ENCODE peak calls at places on chromosome 3, in six cellular contexts. E, Y, G, T, L and H are unnamed samples. For H3K27me3, the result is how much of the 10 kb centered on the place peaks cover.

GRCh38 chr3:30302027-30302426 is 304.4 kb upstream of the TGFBR2 start:
- DNase-seq in E (no peak), Y (no peak), G (no peak), T (no peak), L (no peak), H (peak)

GRCh38 chr3:154657265-154657664 is 227.3 kb upstream of the GPR149 start:
- DNase-seq in E (no peak), Y (no peak), G (no peak), T (no peak), L (no peak), H (no peak)

GRCh38 chr3:124832782-124833709 is 54.1 kb downstream of the ITGB5 start:
- DNase-seq in E (no peak), Y (no peak), G (no peak), T (no peak), L (no peak), H (peak)

GRCh38 chr3:63896332-63897034 is 15.7 kb downstream of the SCAANT1 start:
- DNase-seq in E (no peak), Y (no peak), G (no peak), T (no peak), L (no peak), H (no peak)

GRCh38 chr3:140850210-140850955 is 91.3 kb upstream of the SLC25A36 start:
- DNase-seq in E (no peak), Y (no peak), G (no peak), T (no peak), L (no peak), H (no peak)

GRCh38 chr3:15055019-15055557 is 10.0 kb downstream of the MRPS25 start:
- DNase-seq in E (no peak), Y (no peak), G (no peak), T (no peak), L (no peak), H (no peak)

GRCh38 chr3:184472723-184473419 is 88.7 kb upstream of the EPHB3 start:
- DNase-seq in E (peak), Y (peak), G (no peak), T (peak), L (no peak), H (no peak)

GRCh38 chr3:13011369-13012227 is 61.6 kb downstream of the IQSEC1 start:
- DNase-seq in E (no peak), Y (no peak), G (peak), T (peak), L (no peak), H (no peak)

GRCh38 chr3:44065741-44066140 is 175.9 kb upstream of the TOPAZ1 start:
- DNase-seq in E (no peak), Y (no peak), G (no peak), T (no peak), L (no peak), H (no peak)

GRCh38 chr3:196686436-196686835 is 25.6 kb downstream of the CEP19 start:
- DNase-seq in E (no peak), Y (no peak), G (no peak), T (no peak), L (no peak), H (no peak)

GRCh38 chr3:84108442-84108971 is 850.3 kb upstream of the CADM2 start:
- DNase-seq in E (no peak), Y (no peak), G (no peak), T (no peak), L (no peak), H (peak)

GRCh38 chr3:69907554-69907953 is 92.0 kb upstream of the SAMMSON start:
- DNase-seq in E (no peak), Y (no peak), G (no peak), T (no peak), L (no peak), H (no peak)

GRCh38 chr3:97687734-97688133 is 76.8 kb upstream of the ARL6 start:
- DNase-seq in E (no peak), Y (no peak), G (no peak), T (no peak), L (no peak), H (no peak)

GRCh38 chr3:45635475-45636256 is 41.1 kb downstream of the LIMD1 start:
- DNase-seq in E (no peak), Y (no peak), G (no peak), T (no peak), L (no peak), H (peak)

GRCh38 chr3:151772825-151773480 is 39.2 kb downstream of the AADACL2 start:
- DNase-seq in E (no peak), Y (no peak), G (no peak), T (no peak), L (no peak), H (no peak)

GRCh38 chr3:61725851-61726333 is 164.5 kb downstream of the PTPRG start:
- DNase-seq in E (no peak), Y (no peak), G (no peak), T (no peak), L (no peak), H (peak)

GRCh38 chr3:138464490-138464860 is 30.1 kb downstream of the ESYT3 start:
- DNase-seq in E (no peak), Y (no peak), G (no peak), T (no peak), L (no peak), H (no peak)

GRCh38 chr3:13009132-13009945 is 63.9 kb downstream of the IQSEC1 start:
- DNase-seq in E (no peak), Y (peak), G (no peak), T (peak), L (peak), H (no peak)

GRCh38 chr3:13215940-13216546 is 142.8 kb upstream of the IQSEC1 start:
- DNase-seq in E (no peak), Y (no peak), G (no peak), T (no peak), L (no peak), H (no peak)

GRCh38 chr3:100002599-100003350 is 111.5 kb downstream of the FILIP1L start:
- DNase-seq in E (peak), Y (no peak), G (no peak), T (peak), L (no peak), H (peak)

GRCh38 chr3:134020135-134020680 is 9.5 kb downstream of the SLCO2A1 start:
- DNase-seq in E (no peak), Y (no peak), G (no peak), T (no peak), L (no peak), H (no peak)

GRCh38 chr3:168545591-168545990 is 449.9 kb upstream of the GOLIM4 start:
- DNase-seq in E (no peak), Y (no peak), G (no peak), T (no peak), L (no peak), H (no peak)

GRCh38 chr3:151923901-151924300 is 50.5 kb downstream of the SUCNR1 start:
- DNase-seq in E (no peak), Y (no peak), G (no peak), T (no peak), L (no peak), H (no peak)

GRCh38 chr3:195807681-195808121 is 4.0 kb downstream of the MUC4 start:
- DNase-seq in E (no peak), Y (no peak), G (peak), T (peak), L (no peak), H (no peak)

GRCh38 chr3:69231929-69232437 is 109.6 kb upstream of the LMOD3 start:
- DNase-seq in E (no peak), Y (no peak), G (no peak), T (no peak), L (no peak), H (no peak)

GRCh38 chr3:67490658-67491057 is 163.8 kb downstream of the SUCLG2 start:
- DNase-seq in E (no peak), Y (no peak), G (no peak), T (no peak), L (no peak), H (no peak)

GRCh38 chr3:176633511-176633910 is 563.8 kb downstream of the TBL1XR1 start:
- DNase-seq in E (no peak), Y (no peak), G (no peak), T (no peak), L (no peak), H (no peak)

GRCh38 chr3:172596394-172596706 is 73.1 kb upstream of the TNFSF10 start:
- DNase-seq in E (no peak), Y (no peak), G (no peak), T (no peak), L (no peak), H (no peak)
- TF ChIP-seq CTCF in E (no peak), Y (no peak), G (no peak), T (no peak), L (no peak), H (no peak)

GRCh38 chr3:39811561-39811960 is 2.2 kb downstream of the MYRIP start:
- DNase-seq in E (no peak), Y (no peak), G (no peak), T (no peak), L (no peak), H (no peak)

GRCh38 chr3:39810647-39811161 is 1.3 kb downstream of the MYRIP start:
- DNase-seq in E (no peak), Y (no peak), G (no peak), T (no peak), L (no peak), H (no peak)

GRCh38 chr3:39808467-39809180 is 785 bp upstream of the MYRIP start:
- DNase-seq in E (no peak), Y (no peak), G (peak), T (no peak), L (no peak), H (no peak)

GRCh38 chr3:39809181-39809994 is at the start of gene MYRIP:
- DNase-seq in E (peak), Y (no peak), G (peak), T (peak), L (peak), H (no peak)

DNA sequence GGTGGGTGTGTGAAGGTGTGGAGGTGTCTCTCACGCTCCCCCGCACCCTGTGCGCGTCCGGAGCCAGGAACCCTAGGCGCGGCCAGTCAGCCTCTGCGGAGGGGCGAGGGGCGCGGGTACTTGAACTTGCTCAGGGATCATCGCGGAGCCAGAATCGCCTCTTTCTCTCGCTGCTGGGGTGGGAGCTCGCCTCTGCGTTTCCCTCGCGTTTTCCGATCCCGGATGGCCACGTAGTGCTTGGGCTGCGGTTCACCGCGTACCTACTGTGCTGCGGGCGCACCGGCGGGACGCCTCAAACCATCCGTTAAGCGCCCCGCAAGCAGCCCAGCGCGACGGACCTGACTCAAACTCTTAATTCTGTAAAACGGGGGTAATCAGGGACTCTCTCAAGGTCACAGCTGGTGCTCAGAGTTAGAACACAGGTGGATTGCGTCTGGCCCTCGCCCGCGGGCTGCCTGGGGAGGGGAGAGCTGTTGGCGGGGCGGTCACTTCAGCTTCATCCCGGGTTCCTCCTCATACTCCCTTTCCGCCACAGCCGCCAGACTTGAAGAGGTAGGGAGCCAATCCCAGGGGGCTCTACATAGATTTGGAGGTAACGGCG is 686 bp downstream of the MYRIP start:
- DNase-seq in E (no peak), Y (no peak), G (no peak), T (no peak), L (no peak), H (no peak)
- H3K27me3 ChIP-seq in E (under half), Y (under half), G (under half), T (under half), L (under half), H (under half)

DNA sequence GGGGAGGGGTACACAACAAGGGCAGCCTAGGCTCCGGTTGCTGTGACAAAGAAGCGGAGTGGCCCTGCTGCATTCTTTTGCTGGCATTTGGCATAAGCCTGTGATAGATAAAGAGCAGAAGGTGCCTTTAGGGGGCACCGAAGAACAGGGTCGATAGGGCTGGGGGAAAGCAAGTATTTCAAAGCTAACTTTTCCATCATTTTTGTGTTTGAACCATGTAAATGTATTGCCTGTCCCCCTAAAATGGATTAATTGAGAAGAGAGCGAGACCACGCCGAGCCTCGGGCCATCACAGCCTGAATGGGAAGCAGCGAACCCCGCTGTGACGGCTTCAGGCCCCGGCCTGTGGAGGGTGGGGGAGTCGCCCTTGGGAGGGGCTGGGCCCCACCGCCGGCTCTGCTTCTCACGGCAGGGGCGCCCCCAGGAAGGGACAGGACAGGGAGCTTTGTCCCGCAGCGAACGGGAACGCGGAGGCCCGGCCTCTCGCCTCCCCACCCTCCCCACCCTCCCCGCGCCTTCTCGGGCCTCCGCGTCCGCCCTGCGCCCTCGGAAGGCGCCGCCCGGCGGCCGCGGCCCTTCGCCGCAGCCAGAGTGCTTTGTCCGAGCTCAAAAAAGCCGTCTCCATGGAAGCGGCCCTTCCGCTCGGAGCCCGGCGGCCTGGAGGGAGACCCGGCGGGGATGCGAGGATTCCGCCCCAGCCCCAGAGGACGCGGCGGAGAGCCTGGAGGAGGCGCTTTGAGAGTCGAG is 32.4 kb upstream of the ALDH1L1 start:
- DNase-seq in E (peak), Y (no peak), G (peak), T (peak), L (peak), H (no peak)
- TF ChIP-seq CTCF in E (no peak), Y (peak), G (peak), T (peak), L (peak), H (peak)

DNA sequence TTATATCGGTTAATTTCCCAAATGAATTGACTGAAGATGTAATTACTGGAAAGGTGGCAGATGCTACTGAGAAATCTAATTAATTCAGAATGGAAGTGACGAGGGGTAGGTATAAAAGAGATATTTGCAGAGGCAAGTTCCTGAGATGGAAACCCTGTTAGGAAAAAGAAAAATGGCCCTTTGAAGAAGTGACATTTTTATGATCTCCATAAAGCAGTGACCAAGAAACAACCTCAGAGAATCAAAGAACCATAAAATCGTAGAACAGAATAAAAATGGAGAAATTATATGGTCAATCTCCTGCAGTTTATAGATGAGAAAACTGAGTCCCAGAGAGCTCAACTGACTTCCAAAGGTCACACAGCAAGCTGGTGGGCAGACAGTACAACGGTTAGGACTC is 20.3 kb downstream of the RUVBL1 start:
- DNase-seq in E (no peak), Y (no peak), G (no peak), T (no peak), L (no peak), H (no peak)
- H3K27me3 ChIP-seq in E (under half), Y (under half), G (under half), T (under half), L (under half), H (under half)

DNA sequence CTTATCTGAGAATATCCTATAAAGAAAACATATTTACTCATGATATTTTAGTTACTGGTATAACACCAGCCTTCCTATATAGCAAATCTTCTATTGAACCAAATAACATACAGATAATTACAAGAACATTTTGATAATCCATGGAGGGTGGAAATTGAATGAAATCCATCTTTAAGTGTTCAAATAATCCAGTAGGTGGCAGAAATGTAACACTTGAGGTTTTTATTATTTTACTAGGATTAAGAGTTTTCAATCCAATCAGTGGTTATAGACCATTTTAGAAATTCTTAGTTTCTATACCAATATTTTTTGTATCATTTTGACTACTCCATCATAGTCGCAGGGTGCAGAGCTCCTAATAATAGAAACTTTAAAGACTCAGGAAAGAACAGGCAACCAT is 101.9 kb upstream of the KCNH8 start:
- DNase-seq in E (no peak), Y (no peak), G (no peak), T (no peak), L (no peak), H (no peak)
- TF ChIP-seq CTCF in E (no peak), Y (no peak), G (peak), T (peak), L (peak), H (no peak)